ENCODE peak calls at places on chromosomes 4 and X, in six cellular contexts. A is tibial nerve, H is esophagus squamous epithelium, B is BJ, P is ascending aorta, I is spleen. L is an unnamed sample.

GRCh38 chr4:88382621-88383020 is 4.0 kb downstream of the HERC6 start:
- DNase-seq in A (no peak), H (no peak), B (no peak), P (no peak), I (no peak), L (no peak)

GRCh38 chr4:76811604-76812412 is 86.1 kb downstream of the SOWAHB start:
- DNase-seq in A (no peak), H (no peak), B (peak), P (no peak), I (no peak), L (no peak)

GRCh38 chr4:8063974-8064563 is 94.5 kb downstream of the ABLIM2 start:
- DNase-seq in A (no peak), H (no peak), B (no peak), P (no peak), I (no peak), L (no peak)

GRCh38 chrX:68693481-68694410 is 46.3 kb downstream of the STARD8 start:
- DNase-seq in A (peak), H (no peak), B (no peak), P (peak), I (peak), L (no peak)

GRCh38 chrX:70553516-70553915 is 108.9 kb downstream of the DLG3 start:
- DNase-seq in A (no peak), H (no peak), B (no peak), P (no peak), I (no peak), L (no peak)

GRCh38 chr4:36426741-36427140 is 145.3 kb downstream of the DTHD1 start:
- DNase-seq in A (no peak), H (no peak), B (no peak), P (no peak), I (no peak), L (no peak)

GRCh38 chrX:39749728-39750127 is 348.0 kb downstream of the BCOR start:
- DNase-seq in A (no peak), H (no peak), B (no peak), P (no peak), I (no peak), L (no peak)

GRCh38 chr4:146952896-146953295 is 7.2 kb upstream of the TTC29 start:
- DNase-seq in A (no peak), H (no peak), B (no peak), P (no peak), I (no peak), L (no peak)

GRCh38 chrX:329291-329910 is 10.8 kb upstream of the GTPBP6 start:
- DNase-seq in A (no peak), H (no peak), B (no peak), P (no peak), I (peak), L (peak)

GRCh38 chrX:72021975-72022374 is 109.7 kb downstream of the RTL5 start:
- DNase-seq in A (peak), H (no peak), B (no peak), P (no peak), I (no peak), L (no peak)

GRCh38 chrX:2782778-2783177 is 30.9 kb downstream of the XG start:
- DNase-seq in A (no peak), H (no peak), B (no peak), P (no peak), I (no peak), L (no peak)

GRCh38 chr4:41795796-41796195 is 47.3 kb upstream of the PHOX2B start:
- DNase-seq in A (no peak), H (no peak), B (no peak), P (no peak), I (no peak), L (no peak)

GRCh38 chr4:53991821-53992220 is 72.6 kb downstream of the CHIC2 start:
- DNase-seq in A (no peak), H (no peak), B (no peak), P (no peak), I (no peak), L (no peak)

GRCh38 chr4:155784637-155785036 is 25.8 kb downstream of the GUCY1B1 start:
- DNase-seq in A (no peak), H (no peak), B (no peak), P (no peak), I (no peak), L (no peak)

GRCh38 chr4:134375775-134376174 is 174.2 kb upstream of the PABPC4L start:
- DNase-seq in A (no peak), H (no peak), B (no peak), P (no peak), I (no peak), L (no peak)

GRCh38 chrX:85928606-85929005 is 118.8 kb downstream of the CHM start:
- DNase-seq in A (no peak), H (no peak), B (no peak), P (no peak), I (no peak), L (no peak)

GRCh38 chr4:55318135-55318534 is 27.9 kb upstream of the SRD5A3 start:
- DNase-seq in A (peak), H (no peak), B (no peak), P (no peak), I (no peak), L (no peak)

GRCh38 chrX:104098151-104098808 is 14.0 kb upstream of the ZCCHC18 start:
- DNase-seq in A (peak), H (no peak), B (no peak), P (no peak), I (no peak), L (no peak)

GRCh38 chr4:186216465-186217024 is 10.8 kb upstream of the KLKB1 start:
- DNase-seq in A (no peak), H (no peak), B (no peak), P (no peak), I (no peak), L (no peak)

GRCh38 chrX:103637604-103638338 is 9.0 kb downstream of the TCEAL1 start:
- DNase-seq in A (no peak), H (no peak), B (no peak), P (no peak), I (no peak), L (no peak)

GRCh38 chr4:90241008-90241407 is 113.8 kb downstream of the CCSER1 start:
- DNase-seq in A (no peak), H (no peak), B (no peak), P (no peak), I (no peak), L (no peak)

GRCh38 chr4:65508169-65508568 is 162.1 kb downstream of the EPHA5 start:
- DNase-seq in A (no peak), H (no peak), B (peak), P (no peak), I (no peak), L (no peak)

GRCh38 chr4:130359537-130359936 is 1263.6 kb downstream of the C4orf33 start:
- DNase-seq in A (no peak), H (no peak), B (no peak), P (no peak), I (no peak), L (no peak)

GRCh38 chr4:18961879-18962278 is 940.3 kb upstream of the LCORL start:
- DNase-seq in A (no peak), H (no peak), B (no peak), P (no peak), I (no peak), L (no peak)

GRCh38 chr4:2843909-2844584 is 403 bp downstream of the ADD1 start:
- DNase-seq in A (no peak), H (no peak), B (no peak), P (no peak), I (peak), L (no peak)

GRCh38 chr4:42515156-42515884 is 118.0 kb downstream of the SHISA3 start:
- DNase-seq in A (no peak), H (no peak), B (no peak), P (no peak), I (no peak), L (no peak)

GRCh38 chr4:108834787-108835384 is 72.0 kb upstream of the ETNPPL start:
- DNase-seq in A (no peak), H (no peak), B (no peak), P (no peak), I (no peak), L (no peak)

GRCh38 chr4:128335541-128335940 is 47.9 kb upstream of the PGRMC2 start:
- DNase-seq in A (no peak), H (no peak), B (no peak), P (no peak), I (no peak), L (no peak)

GRCh38 chr4:174244441-174244840 is 39.0 kb downstream of the FBXO8 start:
- DNase-seq in A (no peak), H (no peak), B (no peak), P (no peak), I (no peak), L (no peak)

GRCh38 chr4:188534297-188534696 is 395.1 kb downstream of the TRIML1 start:
- DNase-seq in A (no peak), H (no peak), B (no peak), P (no peak), I (no peak), L (no peak)

DNA sequence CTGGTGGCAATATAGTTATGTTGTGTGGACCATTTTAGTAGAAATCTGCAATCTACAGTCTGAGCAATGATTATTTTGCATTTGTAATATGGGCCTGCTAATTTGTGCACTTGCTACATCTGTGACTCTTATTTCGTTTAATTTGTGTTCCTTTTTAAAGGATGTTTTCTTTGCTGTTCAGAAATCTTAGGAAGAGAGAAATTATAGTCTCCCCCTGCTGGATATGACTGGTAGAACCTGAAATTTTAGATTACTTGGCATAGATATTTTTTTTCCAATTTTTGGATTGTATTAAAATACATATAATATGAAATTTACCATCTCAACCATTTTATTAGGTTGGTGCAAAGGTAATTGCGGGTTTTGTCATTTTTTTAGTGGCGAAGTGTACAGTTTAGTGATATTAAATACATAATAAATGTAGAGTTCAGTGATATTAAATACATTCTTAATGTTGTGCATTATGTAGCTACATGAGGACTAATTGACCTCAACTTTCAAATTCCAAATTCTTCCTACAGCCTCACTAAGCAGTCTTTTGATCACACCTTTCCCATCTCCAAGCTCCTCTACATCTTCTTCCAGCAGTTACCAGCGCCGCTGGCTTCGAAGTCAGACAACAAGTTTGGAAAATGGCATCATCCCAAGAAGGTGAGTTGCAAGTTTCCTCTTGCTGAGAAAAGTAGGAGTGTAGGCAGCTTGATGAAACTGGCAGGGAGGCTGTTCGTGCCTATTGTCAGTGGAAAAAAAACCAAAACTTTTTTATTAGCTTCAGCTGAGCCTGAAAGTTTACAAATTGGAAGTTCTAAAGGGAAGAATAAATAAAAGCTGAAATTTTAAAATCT is 82.2 kb downstream of the FNIP2 start:
- DNase-seq in A (no peak), H (no peak), B (no peak), P (no peak), I (no peak), L (no peak)
- TF ChIP-seq CTCF in A (peak), H (peak), B (peak), P (peak), I (peak), L (peak)

DNA sequence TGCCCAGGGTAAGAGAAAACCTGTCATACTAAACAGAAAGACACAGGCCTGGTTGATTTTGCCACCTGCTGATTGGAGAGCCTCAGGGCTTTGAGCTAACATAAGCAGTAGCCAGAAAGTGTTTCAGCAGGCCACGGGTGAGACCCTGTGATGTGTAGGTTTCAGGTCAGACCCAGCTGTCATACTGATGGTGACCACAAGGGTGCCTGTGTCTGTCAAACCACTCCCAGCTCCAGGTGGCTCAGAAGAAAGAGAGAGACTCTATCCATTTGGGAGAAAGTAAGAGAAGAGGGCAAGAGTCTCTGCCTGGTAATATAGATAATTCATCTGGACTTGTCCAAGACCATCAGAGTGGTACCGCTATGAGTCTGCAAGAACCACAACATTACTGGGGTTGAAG is 72.8 kb upstream of the NLRP2B start:
- DNase-seq in A (no peak), H (no peak), B (no peak), P (no peak), I (no peak), L (no peak)
- TF ChIP-seq CTCF in A (no peak), H (no peak), B (no peak), P (no peak), I (no peak), L (no peak)

DNA sequence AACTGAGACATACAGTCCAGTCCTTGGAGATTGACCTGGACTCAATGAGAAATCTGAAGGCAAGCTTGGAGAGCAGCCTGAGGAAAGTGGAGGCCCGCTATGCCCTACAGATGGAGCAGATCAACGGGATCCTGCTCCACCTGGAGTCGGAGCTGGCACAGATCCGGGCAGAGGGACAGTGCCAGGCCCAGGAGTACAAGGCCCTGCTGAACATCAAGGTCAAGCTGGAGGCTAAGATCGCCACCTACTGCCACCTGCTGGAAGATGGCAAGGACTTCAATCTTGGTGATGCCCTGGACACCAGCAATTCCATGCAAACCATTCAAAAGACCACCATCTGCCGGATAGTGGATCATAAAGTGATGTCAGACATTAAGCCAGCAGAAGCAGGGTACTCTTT is 20.4 kb upstream of the FRMPD3 start:
- DNase-seq in A (no peak), H (no peak), B (no peak), P (no peak), I (no peak), L (no peak)
- TF ChIP-seq CTCF in A (peak), H (peak), B (peak), P (no peak), I (no peak), L (peak)

GRCh38 chrX:106959897-106960296 is 39.7 kb downstream of the CLDN2 start:
- DNase-seq in A (no peak), H (no peak), B (no peak), P (no peak), I (no peak), L (no peak)
- TF ChIP-seq CTCF in A (no peak), H (no peak), B (peak), P (no peak), I (no peak), L (peak)

DNA sequence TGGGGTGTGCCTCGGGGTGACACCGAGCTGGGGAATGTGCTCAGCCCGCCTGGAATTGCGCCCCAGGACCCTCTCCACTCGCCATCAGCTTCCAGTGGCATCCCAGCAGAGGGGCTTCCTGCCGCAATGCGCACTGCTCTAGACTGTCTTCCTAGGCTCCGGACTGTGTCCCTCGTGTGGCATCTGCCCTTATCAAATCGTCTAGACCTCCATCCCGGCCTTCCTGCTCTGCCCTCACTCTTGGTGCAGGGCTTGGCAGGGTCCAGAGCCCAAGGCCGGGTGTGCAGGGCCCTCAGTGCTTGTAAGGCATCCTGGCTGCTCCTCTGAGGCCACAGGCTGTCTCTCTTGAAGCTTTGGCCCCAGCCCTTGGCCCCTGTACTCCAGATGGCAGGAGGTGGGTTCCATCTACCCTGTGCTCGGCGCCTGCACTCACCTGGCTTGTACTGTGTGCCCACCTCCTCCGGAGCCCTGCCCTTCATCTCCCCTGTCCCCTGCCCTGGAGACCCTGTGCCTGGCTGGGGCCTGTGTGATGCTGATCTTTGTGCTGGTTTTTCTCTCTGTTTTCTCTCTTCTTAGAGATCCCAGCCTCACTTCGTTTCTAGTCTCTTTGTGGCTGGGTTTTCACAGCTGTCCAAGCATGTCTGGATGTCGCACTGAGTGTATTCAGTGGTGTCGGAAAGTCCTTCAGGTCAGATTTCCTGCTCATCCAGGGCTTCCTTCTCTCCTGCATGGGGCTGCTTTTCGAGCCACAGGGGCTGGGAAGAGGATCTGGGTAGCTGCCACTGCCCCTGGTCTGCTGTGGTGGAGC is 3.7 kb upstream of the TREX2 start:
- DNase-seq in A (no peak), H (no peak), B (no peak), P (no peak), I (no peak), L (peak)
- TF ChIP-seq CTCF in A (no peak), H (no peak), B (no peak), P (no peak), I (no peak), L (no peak)

GRCh38 chr4:23219779-23220408 is 527.2 kb downstream of the GBA3 start:
- DNase-seq in A (no peak), H (no peak), B (no peak), P (no peak), I (no peak), L (no peak)

GRCh38 chr4:23225024-23225423 is 532.3 kb downstream of the GBA3 start:
- DNase-seq in A (no peak), H (no peak), B (no peak), P (no peak), I (no peak), L (no peak)

DNA sequence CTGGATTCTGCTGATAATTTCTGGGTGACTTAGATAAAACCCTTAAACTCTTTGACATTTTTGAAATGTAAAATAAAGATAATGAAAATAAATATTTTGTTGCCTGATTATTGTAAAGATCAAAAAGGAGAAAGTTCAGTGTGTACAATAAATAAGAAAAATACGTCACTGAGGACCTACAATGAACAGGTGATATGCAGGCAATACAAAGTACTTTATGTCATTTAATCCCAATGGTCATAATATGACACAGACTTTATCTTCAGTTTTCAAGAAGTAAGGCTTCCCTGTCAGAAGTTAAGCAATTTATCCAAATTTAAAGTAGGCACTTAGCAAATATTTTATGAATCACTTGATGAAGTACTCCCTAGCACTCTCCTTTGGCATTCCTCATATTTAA is 532.8 kb downstream of the GBA3 start:
- DNase-seq in A (no peak), H (no peak), B (no peak), P (no peak), I (no peak), L (no peak)
- TF ChIP-seq CTCF in A (no peak), H (no peak), B (no peak), P (no peak), I (no peak), L (no peak)

DNA sequence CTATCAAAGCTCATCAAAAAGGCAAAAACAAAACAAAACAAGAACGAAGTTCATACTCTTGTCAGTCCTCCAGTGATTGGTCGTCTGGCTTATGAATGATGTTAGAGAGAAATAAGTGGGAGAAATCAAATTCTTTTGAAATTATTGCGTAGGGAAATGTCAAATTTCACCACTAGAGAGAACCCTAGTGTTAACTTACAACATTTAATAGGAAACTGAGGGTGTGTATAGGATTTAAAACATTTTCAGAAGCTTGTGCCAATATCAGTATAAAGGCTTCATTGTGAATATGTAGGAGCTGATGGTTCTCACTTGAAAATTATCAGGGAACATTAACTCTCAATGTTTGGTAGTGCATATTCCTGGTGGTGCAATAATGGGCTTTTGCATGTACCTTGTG is 17.4 kb downstream of the ADH6 start:
- DNase-seq in A (no peak), H (no peak), B (no peak), P (no peak), I (no peak), L (no peak)
- TF ChIP-seq CTCF in A (peak), H (peak), B (peak), P (no peak), I (no peak), L (peak)

L was measured in chondrocyte.